ENCODE peak calls at places on chromosomes 5 and 9, in ten cellular contexts. A is thyroid gland, O is A549, N is adrenal gland, P is stomach, E is right lobe of liver, F is HCT116, C is esophagus squamous epithelium, H is K562, S is IMR-90. Y is an unnamed sample.
A peak's percentile ranks its signal among the peaks of the same experiment; 100 is the strongest.

GRCh38 chr9:91820949-91821880 is 128.8 kb downstream of the ROR2 start:
- DNase-seq in A (no peak), O (no peak), N (no peak), P (no peak), E (no peak), F (no peak), C (no peak), H (no peak), S (peak; percentile 35), Y (no peak)

GRCh38 chr5:67395790-67396418 is 199.3 kb upstream of the CD180 start:
- DNase-seq in A (no peak), O (no peak), N (no peak), P (no peak), E (no peak), F (no peak), C (no peak), H (no peak), S (no peak), Y (no peak)

GRCh38 chr5:88736494-88736893 is 146.5 kb downstream of the MEF2C start:
- DNase-seq in A (no peak), O (no peak), N (no peak), P (no peak), E (no peak), F (no peak), C (no peak), H (no peak), S (no peak), Y (no peak)

GRCh38 chr9:81529556-81530193 is 159.7 kb downstream of the TLE1 start:
- DNase-seq in A (no peak), O (peak; percentile 47), N (peak; percentile 26), P (peak; percentile 60), E (no peak), F (peak; percentile 7), C (no peak), H (no peak), S (peak; percentile 58), Y (no peak)

GRCh38 chr5:112312810-112313209 is 106.3 kb downstream of the EPB41L4A start:
- DNase-seq in A (no peak), O (no peak), N (no peak), P (no peak), E (no peak), F (no peak), C (no peak), H (no peak), S (no peak), Y (no peak)

GRCh38 chr9:128917151-128917849 is 3.5 kb upstream of the PHYHD1 start:
- DNase-seq in A (peak; percentile 97), O (no peak), N (peak; percentile 80), P (peak; percentile 88), E (peak; percentile 96), F (no peak), C (no peak), H (no peak), S (peak; percentile 64), Y (peak; percentile 96)

GRCh38 chr5:55427157-55427556 is 107.6 kb downstream of the PLPP1 start:
- DNase-seq in A (peak; percentile 54), O (no peak), N (peak; percentile 56), P (peak; percentile 60), E (no peak), F (no peak), C (no peak), H (no peak), S (peak; percentile 90), Y (no peak)

GRCh38 chr5:15929616-15930303 is 249.8 kb downstream of the MARCHF11 start:
- DNase-seq in A (no peak), O (no peak), N (no peak), P (no peak), E (no peak), F (no peak), C (no peak), H (no peak), S (peak; percentile 90), Y (peak; percentile 37)

GRCh38 chr9:37156781-37157356 is 36.5 kb downstream of the ZCCHC7 start:
- DNase-seq in A (no peak), O (no peak), N (no peak), P (no peak), E (no peak), F (no peak), C (no peak), H (no peak), S (peak; percentile 38), Y (no peak)

GRCh38 chr9:109448223-109448622 is 49.9 kb downstream of the PTPN3 start:
- DNase-seq in A (no peak), O (no peak), N (no peak), P (no peak), E (no peak), F (no peak), C (no peak), H (no peak), S (peak; percentile 71), Y (no peak)

GRCh38 chr9:105132576-105132975 is 111.9 kb upstream of the SLC44A1 start:
- DNase-seq in A (no peak), O (peak; percentile 68), N (peak; percentile 30), P (no peak), E (no peak), F (peak; percentile 33), C (no peak), H (no peak), S (peak; percentile 95), Y (no peak)

GRCh38 chr5:151923865-151924264 is 786 bp downstream of the GLRA1 start:
- DNase-seq in A (no peak), O (peak; percentile 25), N (no peak), P (no peak), E (no peak), F (no peak), C (no peak), H (peak; percentile 12), S (no peak), Y (peak; percentile 14)

GRCh38 chr9:109241931-109242330 is 74.9 kb upstream of the FRRS1L start:
- DNase-seq in A (peak; percentile 45), O (no peak), N (no peak), P (peak; percentile 55), E (no peak), F (no peak), C (no peak), H (no peak), S (no peak), Y (no peak)

GRCh38 chr5:132156413-132156812 is 71.2 kb downstream of the P4HA2 start:
- DNase-seq in A (no peak), O (no peak), N (no peak), P (no peak), E (no peak), F (no peak), C (no peak), H (no peak), S (no peak), Y (no peak)

GRCh38 chr5:171485668-171486067 is 66.2 kb downstream of the FGF18 start:
- DNase-seq in A (no peak), O (no peak), N (no peak), P (no peak), E (no peak), F (no peak), C (no peak), H (no peak), S (no peak), Y (no peak)

GRCh38 chr5:171484460-171484899 is 65.0 kb downstream of the FGF18 start:
- DNase-seq in A (no peak), O (peak; percentile 73), N (no peak), P (no peak), E (no peak), F (peak; percentile 10), C (no peak), H (peak; percentile 87), S (no peak), Y (no peak)

GRCh38 chr5:171481791-171482536 is 62.5 kb downstream of the FGF18 start:
- DNase-seq in A (no peak), O (no peak), N (no peak), P (no peak), E (no peak), F (no peak), C (no peak), H (no peak), S (no peak), Y (no peak)

GRCh38 chr5:171479776-171480125 is 60.3 kb downstream of the FGF18 start:
- DNase-seq in A (no peak), O (no peak), N (no peak), P (no peak), E (no peak), F (no peak), C (no peak), H (no peak), S (no peak), Y (no peak)

GRCh38 chr5:171483453-171484177 is 64.2 kb downstream of the FGF18 start:
- DNase-seq in A (peak; percentile 23), O (no peak), N (peak; percentile 41), P (no peak), E (no peak), F (no peak), C (no peak), H (no peak), S (peak; percentile 86), Y (no peak)
- H3K4me3 ChIP-seq in A (no peak overlapping the region), O (no peak overlapping the region), N (no peak overlapping the region), P (no peak overlapping the region), E (no peak overlapping the region), F (no peak overlapping the region), C (no peak overlapping the region), H (no peak overlapping the region), S (no peak overlapping the region), Y (no peak overlapping the region)

GRCh38 chr5:146069780-146070099 is 35.6 kb downstream of the PLAC8L1 start:
- DNase-seq in A (no peak), O (no peak), N (no peak), P (no peak), E (no peak), F (no peak), C (no peak), H (no peak), S (no peak), Y (no peak)
- TF ChIP-seq POLR2A in A (no peak), O (no peak), N (no peak), P (no peak), E (no peak), F (no peak), C (no peak), H (no peak), S (no peak), Y (no peak)

GRCh38 chr9:112076814-112077213 is 98.3 kb downstream of the SUSD1 start:
- DNase-seq in A (no peak), O (no peak), N (no peak), P (no peak), E (no peak), F (no peak), C (no peak), H (no peak), S (no peak), Y (peak; percentile 39)
- H3K4me1 ChIP-seq in A (no peaks in the 10 kb centered on the region), O (peaks cover 27% of the 10 kb centered on the region), N (peaks cover 25% of the 10 kb centered on the region), P (peaks cover 62% of the 10 kb centered on the region), E (no peaks in the 10 kb centered on the region), F (peaks cover 28% of the 10 kb centered on the region), C (peaks cover 3% of the 10 kb centered on the region), H (peaks cover 23% of the 10 kb centered on the region), S (peaks cover 19% of the 10 kb centered on the region), Y (peaks cover 41% of the 10 kb centered on the region)

DNA sequence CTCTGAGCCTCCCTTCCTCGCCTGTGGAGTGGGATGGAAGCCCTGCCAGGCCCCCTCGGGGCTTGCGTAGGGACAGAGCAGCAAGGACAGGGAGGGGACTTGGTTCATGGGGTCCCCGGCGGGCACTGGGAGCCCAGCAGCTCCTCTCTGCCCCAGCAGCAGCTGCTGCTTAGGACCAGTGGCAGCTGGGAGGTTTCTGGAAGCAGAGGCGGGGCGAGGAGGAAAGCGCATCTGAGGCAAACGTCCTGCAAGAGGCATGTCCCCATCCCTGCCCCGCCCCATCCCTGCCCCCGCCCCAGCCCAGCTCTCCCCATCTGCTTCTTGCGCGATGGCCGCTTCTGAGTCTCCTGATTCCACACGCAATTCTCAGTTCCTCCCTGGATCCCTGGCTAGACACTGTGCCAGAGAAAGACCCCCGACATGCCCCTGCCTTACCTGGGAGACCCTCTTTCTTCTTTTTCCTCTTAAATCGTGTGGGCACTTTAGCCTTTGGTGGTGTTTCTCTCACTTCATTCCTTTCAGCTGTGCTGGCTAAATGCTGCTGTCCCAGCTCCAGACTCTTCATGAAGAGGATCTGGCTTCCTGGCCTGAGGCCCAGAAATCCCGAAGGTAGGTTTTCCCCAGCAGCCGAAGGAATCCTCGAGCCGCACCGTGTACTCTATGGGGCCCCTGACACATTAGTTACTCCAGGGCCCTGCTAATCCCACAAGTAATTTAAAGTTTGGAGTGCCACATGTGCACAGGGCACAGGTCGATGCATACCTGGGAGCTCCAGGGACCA is 4.4 kb upstream of the OR2S2 start:
- DNase-seq in A (peak; percentile 50), O (no peak), N (no peak), P (no peak), E (no peak), F (no peak), C (no peak), H (peak; percentile 13), S (peak; percentile 85), Y (no peak)
- H3K4me3 ChIP-seq in A (no peak overlapping the region), O (no peak overlapping the region), N (no peak overlapping the region), P (no peak overlapping the region), E (no peak overlapping the region), F (no peak overlapping the region), C (no peak overlapping the region), H (no peak overlapping the region), S (peak overlapping the region; percentile 38), Y (no peak overlapping the region)

Y was measured in esophagus muscularis mucosa.